ENCODE peak calls at places on chromosomes 6 and 20, in nine cellular contexts. V, B, J, G, P, M, L, O and U are unnamed samples.

GRCh38 chr20:19993937-19994667 is 23.1 kb upstream of the NAA20 start:
- DNase-seq in V (no peak), B (peak; percentile 91), J (peak; percentile 63), G (peak; percentile 67), P (peak; percentile 50), M (no peak), L (peak; percentile 62), O (no peak), U (peak; percentile 56)

GRCh38 chr20:53522696-53523095 is 70.9 kb downstream of the ZNF217 start:
- DNase-seq in V (no peak), B (no peak), J (no peak), G (no peak), P (no peak), M (no peak), L (no peak), O (no peak), U (no peak)

GRCh38 chr20:40809361-40809760 is 120.3 kb upstream of the MAFB start:
- DNase-seq in V (no peak), B (no peak), J (no peak), G (no peak), P (no peak), M (no peak), L (no peak), O (no peak), U (no peak)

GRCh38 chr6:135251416-135251815 is 70.3 kb downstream of the MYB start:
- DNase-seq in V (no peak), B (no peak), J (no peak), G (no peak), P (no peak), M (no peak), L (no peak), O (peak; percentile 51), U (no peak)

GRCh38 chr6:149483849-149484635 is 772 bp downstream of the ZC3H12D start:
- DNase-seq in V (no peak), B (no peak), J (no peak), G (peak; percentile 11), P (no peak), M (no peak), L (no peak), O (no peak), U (no peak)

GRCh38 chr6:165574770-165575549 is 88.1 kb downstream of the PDE10A start:
- DNase-seq in V (no peak), B (peak; percentile 9), J (peak; percentile 7), G (peak; percentile 44), P (peak; percentile 18), M (no peak), L (peak; percentile 69), O (no peak), U (no peak)

GRCh38 chr6:118319890-118320289 is 228.2 kb upstream of the PLN start:
- DNase-seq in V (no peak), B (no peak), J (no peak), G (no peak), P (no peak), M (no peak), L (no peak), O (no peak), U (no peak)

GRCh38 chr6:144405173-144405572 is 120.0 kb downstream of the UTRN start:
- DNase-seq in V (no peak), B (no peak), J (no peak), G (peak; percentile 36), P (peak; percentile 87), M (no peak), L (peak; percentile 27), O (no peak), U (peak; percentile 71)

GRCh38 chr20:42556575-42556974 is 633.1 kb downstream of the PTPRT start:
- DNase-seq in V (no peak), B (no peak), J (no peak), G (no peak), P (no peak), M (no peak), L (no peak), O (no peak), U (no peak)

GRCh38 chr6:35511183-35511941 is 1.3 kb downstream of the TULP1 start:
- DNase-seq in V (no peak), B (no peak), J (no peak), G (no peak), P (no peak), M (no peak), L (no peak), O (no peak), U (no peak)

GRCh38 chr20:5036828-5037227 is 35.5 kb upstream of the SLC23A2 start:
- DNase-seq in V (no peak), B (no peak), J (no peak), G (no peak), P (no peak), M (no peak), L (no peak), O (no peak), U (no peak)

GRCh38 chr6:31582230-31582601 is at the start of gene LTB:
- DNase-seq in V (no peak), B (no peak), J (no peak), G (no peak), P (no peak), M (peak; percentile 56), L (no peak), O (peak; percentile 87), U (no peak)

GRCh38 chr6:73368675-73369074 is 1.0 kb downstream of the OOEP start:
- DNase-seq in V (no peak), B (no peak), J (no peak), G (no peak), P (no peak), M (no peak), L (no peak), O (no peak), U (no peak)

GRCh38 chr6:17431581-17431980 is 38.2 kb downstream of the CAP2 start:
- DNase-seq in V (no peak), B (no peak), J (peak; percentile 65), G (peak; percentile 40), P (no peak), M (no peak), L (no peak), O (no peak), U (no peak)

GRCh38 chr6:64727075-64727474 is 980.0 kb downstream of the EYS start:
- DNase-seq in V (no peak), B (no peak), J (no peak), G (no peak), P (no peak), M (no peak), L (no peak), O (no peak), U (no peak)

DNA sequence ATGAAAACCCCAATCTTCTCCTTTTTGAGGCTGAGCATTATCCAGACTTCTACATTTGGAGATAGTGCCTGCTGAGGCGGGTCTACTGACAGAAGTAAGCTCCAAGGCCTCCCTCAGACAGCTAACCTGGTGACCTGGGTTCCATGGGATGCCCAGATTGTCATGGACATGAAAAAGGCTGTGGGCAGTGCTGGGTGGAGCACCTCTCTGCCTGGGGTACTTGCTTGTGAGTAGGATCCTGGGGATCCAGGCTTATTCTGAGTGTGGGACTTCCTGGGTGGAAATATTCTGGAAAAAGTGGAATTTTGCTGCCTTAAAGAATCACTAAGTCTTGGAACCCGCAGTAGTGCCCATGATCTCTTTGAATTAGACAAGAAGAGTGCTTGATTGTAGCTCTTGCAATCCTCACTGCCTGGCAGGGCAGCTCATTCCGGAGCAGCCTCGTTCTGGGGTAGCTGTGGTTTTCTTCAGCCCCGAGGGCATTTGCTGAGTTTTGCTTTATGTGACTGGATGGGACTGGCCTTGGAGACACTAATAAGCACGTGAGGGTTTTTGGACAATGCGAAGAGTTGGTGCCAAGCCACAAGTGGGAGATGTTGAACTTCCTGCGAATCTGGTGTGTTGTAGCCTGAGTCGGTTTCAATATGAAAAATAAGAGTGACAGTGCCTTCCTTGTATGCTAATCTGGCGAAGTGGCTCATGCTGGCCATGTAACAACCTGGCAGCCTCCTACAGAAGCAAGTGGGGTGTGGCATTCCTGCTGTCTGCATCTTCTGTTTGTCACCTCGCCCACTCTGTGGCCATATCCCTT is 28.2 kb downstream of the SNRNP48 start:
- DNase-seq in V (no peak), B (peak; percentile 98), J (peak; percentile 56), G (peak; percentile 16), P (peak; percentile 94), M (peak; percentile 96), L (no peak), O (peak; percentile 59), U (peak; percentile 97)
- H3K4me3 ChIP-seq in V (no peak overlapping the region), B (no peak overlapping the region), J (no peak overlapping the region), G (no peak overlapping the region), P (no peak overlapping the region), M (no peak overlapping the region), L (no peak overlapping the region), O (no peak overlapping the region), U (no peak overlapping the region)

DNA sequence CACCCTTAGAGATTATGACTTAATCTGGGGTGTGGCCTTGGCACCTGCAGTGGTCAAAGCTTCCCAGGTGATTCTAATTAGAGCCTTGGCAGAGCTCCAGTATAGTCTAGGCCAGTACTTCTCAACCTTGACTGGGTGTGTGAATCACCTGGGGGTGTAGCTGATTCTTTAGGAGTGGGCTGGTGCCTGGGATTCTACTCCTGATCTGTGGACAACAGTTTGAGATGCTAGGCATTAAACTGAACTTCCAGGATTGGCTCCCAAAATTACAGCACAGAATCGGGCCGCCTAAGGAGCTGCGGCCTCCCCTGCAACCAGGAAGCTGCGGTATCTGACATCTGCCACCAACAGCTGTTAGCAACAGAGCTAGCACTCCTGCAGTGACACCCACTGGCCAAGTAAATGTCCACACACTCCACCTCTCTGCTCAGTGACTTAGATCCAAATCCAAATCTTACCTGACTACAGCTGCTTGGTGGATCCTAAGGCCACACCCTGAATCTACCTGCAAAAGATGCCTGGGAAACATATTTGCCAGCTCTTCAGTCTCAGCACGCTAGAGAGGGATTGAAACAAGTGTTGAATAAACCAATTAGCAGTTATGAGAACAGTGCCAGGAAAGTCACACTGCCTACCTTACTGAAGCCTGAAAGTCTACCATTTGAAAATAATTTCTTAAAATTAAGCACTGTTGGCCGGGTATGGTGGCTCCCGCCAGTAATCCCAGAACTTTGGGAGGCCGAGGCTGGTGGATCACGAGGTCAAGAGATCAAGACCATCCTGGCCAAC is 126.7 kb downstream of the UNC5CL start:
- DNase-seq in V (peak; percentile 26), B (peak; percentile 87), J (no peak), G (no peak), P (peak; percentile 38), M (peak; percentile 72), L (peak; percentile 34), O (peak; percentile 66), U (no peak)
- TF ChIP-seq CTCF in V (peak; percentile 57), B (peak; percentile 59), J (peak; percentile 29), G (peak; percentile 35), P (peak; percentile 19), M (peak; percentile 73), L (peak; percentile 51), O (peak; percentile 64), U (peak; percentile 11)

GRCh38 chr6:132530293-132530974 is 7.6 kb upstream of the TAAR9 start:
- DNase-seq in V (no peak), B (peak; percentile 38), J (peak; percentile 25), G (peak; percentile 62), P (peak; percentile 79), M (peak; percentile 76), L (peak; percentile 58), O (peak; percentile 84), U (peak; percentile 76)
- H3K4me3 ChIP-seq in V (peak overlapping the region; percentile 32), B (peak overlapping the region; percentile 39), J (no peak overlapping the region), G (no peak overlapping the region), P (no peak overlapping the region), M (no peak overlapping the region), L (no peak overlapping the region), O (no peak overlapping the region), U (no peak overlapping the region)

DNA sequence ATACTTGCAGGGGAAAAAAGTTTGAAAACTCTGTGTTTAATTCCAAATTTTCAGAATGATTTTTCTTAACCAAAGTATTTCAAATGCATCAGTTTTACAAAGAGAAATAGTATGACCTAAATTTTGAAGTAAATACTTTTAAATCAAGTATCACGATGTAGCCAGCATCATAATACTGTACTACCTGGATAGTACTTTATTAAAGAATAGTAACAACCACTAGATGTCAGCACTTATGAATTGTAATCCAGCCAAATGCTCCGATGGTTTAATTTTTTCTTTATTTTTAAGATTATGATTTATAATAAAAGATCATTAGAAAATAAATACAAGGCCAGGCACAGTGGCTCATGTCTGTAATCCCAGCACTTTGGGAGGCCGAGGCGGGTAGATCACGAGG is 37.2 kb upstream of the HACE1 start:
- DNase-seq in V (peak; percentile 2), B (no peak), J (no peak), G (peak; percentile 6), P (no peak), M (no peak), L (peak; percentile 9), O (no peak), U (peak; percentile 11)
- TF ChIP-seq CTCF in V (peak; percentile 45), B (peak; percentile 41), J (peak; percentile 15), G (peak; percentile 36), P (peak; percentile 21), M (no peak), L (no peak), O (no peak), U (no peak)